ENCODE peak calls at places on chromosomes 13 and 19, in seven cellular contexts. M is posterior cingulate gyrus; E is CD4-positive, alpha-beta T cell; H is osteocyte; N is NAMALWA; P is adrenal gland; X is M059J. T is an unnamed sample.
A peak's percentile ranks its signal among the peaks of the same experiment; 100 is the strongest.

GRCh38 chr19:3722443-3723109 is 14.4 kb downstream of the TJP3 start:
- DNase-seq in P (no peak), M (no peak), N (no peak), X (no peak), H (no peak), E (no peak), T (no peak)

GRCh38 chr13:99442273-99442895 is 58.9 kb upstream of the TM9SF2 start:
- DNase-seq in M (no peak), N (peak; percentile 85), P (peak; percentile 73), X (peak; percentile 39), H (no peak), E (no peak), T (peak; percentile 78)

GRCh38 chr13:32415019-32415418 is 12.9 kb downstream of the N4BP2L1 start:
- DNase-seq in M (no peak), E (no peak), N (peak; percentile 48), H (no peak), X (peak; percentile 9), P (no peak), T (peak; percentile 46)

GRCh38 chr13:49410477-49410876 is 33.4 kb downstream of the CAB39L start:
- DNase-seq in M (no peak), E (no peak), H (no peak), N (no peak), X (no peak), P (no peak), T (no peak)

GRCh38 chr13:105008606-105009005 is 1526.9 kb downstream of the EFNB2 start:
- DNase-seq in X (peak; percentile 42), N (no peak), M (no peak), P (no peak), H (no peak), E (no peak), T (no peak)

GRCh38 chr13:84296386-84296785 is 414.1 kb upstream of the SLITRK1 start:
- DNase-seq in H (no peak), N (no peak), E (no peak), M (no peak), X (no peak), P (no peak), T (no peak)

GRCh38 chr13:20495087-20496023 is 30.3 kb downstream of the CRYL1 start:
- DNase-seq in P (peak; percentile 88), H (no peak), M (no peak), X (peak; percentile 60), E (peak; percentile 41), N (peak; percentile 79), T (peak; percentile 65)

GRCh38 chr19:30160996-30161655 is 211.1 kb upstream of the ZNF536 start:
- DNase-seq in M (no peak), E (no peak), H (no peak), P (no peak), N (no peak), X (no peak), T (no peak)

GRCh38 chr19:50794074-50794777 is 4.0 kb downstream of the ACP4 start:
- DNase-seq in E (no peak), H (no peak), X (peak; percentile 50), P (no peak), M (no peak), N (peak; percentile 75), T (peak; percentile 58)

GRCh38 chr19:33297401-33298145 is 4.8 kb downstream of the CEBPA start:
- DNase-seq in H (no peak), M (no peak), X (no peak), N (no peak), E (no peak), P (no peak), T (no peak)

GRCh38 chr13:49341517-49341916 is 93.8 kb downstream of the CDADC1 start:
- DNase-seq in P (no peak), E (no peak), N (no peak), M (no peak), H (no peak), X (no peak), T (no peak)

GRCh38 chr13:46893820-46894533 is 2.9 kb downstream of the HTR2A start:
- DNase-seq in M (peak; percentile 58), P (peak; percentile 75), H (peak; percentile 86), X (peak; percentile 21), N (peak; percentile 72), E (peak; percentile 52), T (peak; percentile 85)

GRCh38 chr13:43129511-43130130 is 106.2 kb downstream of the DNAJC15 start:
- DNase-seq in H (no peak), E (no peak), P (no peak), X (no peak), N (no peak), M (no peak), T (no peak)

GRCh38 chr13:50798923-50799322 is 44.6 kb downstream of the DLEU7 start:
- DNase-seq in N (no peak), X (peak; percentile 75), E (no peak), H (no peak), M (no peak), P (no peak), T (peak; percentile 22)

GRCh38 chr19:927044-927706 is 1.3 kb downstream of the ARID3A start:
- DNase-seq in H (no peak), X (no peak), P (peak; percentile 78), E (no peak), N (peak; percentile 54), M (no peak), T (peak; percentile 59)

GRCh38 chr13:101211261-101211660 is 205.0 kb downstream of the NALCN start:
- DNase-seq in P (no peak), X (peak; percentile 11), M (no peak), H (no peak), E (no peak), N (no peak), T (no peak)

GRCh38 chr13:21579754-21580316 is 24.1 kb downstream of the MICU2 start:
- DNase-seq in M (no peak), P (no peak), X (peak; percentile 5), N (no peak), H (no peak), E (no peak), T (peak; percentile 15)

GRCh38 chr19:54133312-54133956 is 4.1 kb upstream of the CNOT3 start:
- DNase-seq in E (no peak), P (peak; percentile 75), H (peak; percentile 89), X (peak; percentile 31), M (no peak), N (peak; percentile 42), T (peak; percentile 93)

GRCh38 chr13:21895769-21896168 is 224.9 kb downstream of the FGF9 start:
- DNase-seq in H (no peak), M (no peak), N (no peak), P (no peak), E (no peak), X (no peak), T (no peak)

GRCh38 chr13:51759240-51759639 is 44.7 kb downstream of the DHRS12 start:
- DNase-seq in X (peak; percentile 20), N (no peak), P (no peak), E (no peak), H (no peak), M (no peak), T (no peak)

GRCh38 chr13:45368571-45368970 is 27.6 kb upstream of the TPT1 start:
- DNase-seq in X (no peak), E (no peak), H (no peak), P (no peak), M (no peak), N (no peak), T (no peak)

GRCh38 chr19:40750035-40750284 is 317 bp downstream of the ACTMAP start:
- DNase-seq in E (no peak), M (no peak), X (no peak), N (no peak), H (no peak), P (no peak), T (no peak)

GRCh38 chr19:51760811-51761356 is at the start of gene FPR2:
- DNase-seq in M (no peak), X (no peak), N (no peak), E (no peak), P (no peak), H (no peak), T (no peak)

GRCh38 chr13:29573190-29573589 is 22.3 kb downstream of the SLC7A1 start:
- DNase-seq in H (no peak), E (no peak), N (no peak), P (peak; percentile 57), M (no peak), X (no peak), T (peak; percentile 65)

GRCh38 chr19:39916236-39916635 is 18.2 kb downstream of the FCGBP start:
- DNase-seq in X (no peak), P (no peak), N (no peak), M (no peak), E (no peak), H (peak; percentile 77), T (no peak)

GRCh38 chr13:102141625-102142472 is 260.0 kb downstream of the FGF14 start:
- DNase-seq in E (no peak), N (peak; percentile 49), H (no peak), X (peak; percentile 4), P (no peak), M (no peak), T (peak; percentile 41)

GRCh38 chr13:82597737-82598136 is 1284.5 kb downstream of the SLITRK1 start:
- DNase-seq in P (no peak), N (no peak), M (no peak), X (no peak), E (no peak), H (no peak), T (no peak)

GRCh38 chr13:102589291-102589822 is 7.4 kb upstream of the TPP2 start:
- DNase-seq in H (no peak), E (no peak), N (no peak), M (no peak), X (no peak), P (no peak), T (no peak)

GRCh38 chr19:10593820-10594637 is 6.9 kb upstream of the AP1M2 start:
- DNase-seq in P (peak; percentile 75), E (no peak), N (peak; percentile 67), H (no peak), X (no peak), M (peak; percentile 41), T (no peak)

GRCh38 chr19:49637865-49638350 is 2.0 kb downstream of the RRAS start:
- DNase-seq in X (peak; percentile 63), M (no peak), N (no peak), P (peak; percentile 85), E (no peak), H (peak; percentile 93), T (peak; percentile 70)